ENCODE peak calls at places on chromosomes 12 and 14, in four cellular contexts. Q is HepG2, T is K562, P is GM12878. J is an unnamed sample.

GRCh38 chr14:96177766-96178377 is 26.8 kb upstream of the BDKRB2 start:
- DNase-seq in Q (no peak), T (no peak), P (no peak), J (no peak)

GRCh38 chr14:72611956-72612500 is 281.9 kb downstream of the DPF3 start:
- DNase-seq in Q (no peak), T (no peak), P (no peak), J (no peak)

GRCh38 chr12:88802307-88802706 is 222.0 kb upstream of the KITLG start:
- DNase-seq in Q (no peak), T (no peak), P (no peak), J (no peak)

GRCh38 chr14:69873877-69874780 is 5.1 kb upstream of the SMOC1 start:
- DNase-seq in Q (no peak), T (no peak), P (no peak), J (no peak)

GRCh38 chr12:66804555-66804954 is 125.7 kb upstream of the GRIP1 start:
- DNase-seq in Q (no peak), T (no peak), P (no peak), J (no peak)

GRCh38 chr12:73699318-73699717 is 838.3 kb upstream of the ATXN7L3B start:
- DNase-seq in Q (no peak), T (no peak), P (no peak), J (no peak)

GRCh38 chr12:126198966-126199692 is 1133.9 kb downstream of the AACS start:
- DNase-seq in Q (no peak), T (no peak), P (no peak), J (no peak)

GRCh38 chr14:50082308-50082742 is 34.0 kb downstream of the VCPKMT start:
- DNase-seq in Q (no peak), T (no peak), P (no peak), J (no peak)

GRCh38 chr14:91953170-91953985 is 5.9 kb upstream of the FBLN5 start:
- DNase-seq in Q (peak; percentile 27), T (no peak), P (no peak), J (no peak)

GRCh38 chr12:103677341-103677740 is 90.3 kb downstream of the STAB2 start:
- DNase-seq in Q (no peak), T (no peak), P (no peak), J (no peak)

GRCh38 chr12:115407723-115408122 is 723.7 kb upstream of the TBX3 start:
- DNase-seq in Q (no peak), T (no peak), P (no peak), J (no peak)

GRCh38 chr12:123492290-123492689 is 34.4 kb downstream of the SNRNP35 start:
- DNase-seq in Q (no peak), T (no peak), P (no peak), J (no peak)

GRCh38 chr12:51269174-51270066 is 795 bp downstream of the SMAGP start:
- DNase-seq in Q (peak; percentile 54), T (peak; percentile 80), P (no peak), J (peak; percentile 85)

GRCh38 chr12:29960113-29960512 is 176.4 kb upstream of the TMTC1 start:
- DNase-seq in Q (no peak), T (no peak), P (no peak), J (no peak)

GRCh38 chr12:56839489-56840442 is 76.6 kb downstream of the HSD17B6 start:
- DNase-seq in Q (peak; percentile 41), T (peak; percentile 83), P (peak; percentile 2), J (peak; percentile 23)

GRCh38 chr14:99822166-99822527 is 28.9 kb downstream of the EML1 start:
- DNase-seq in Q (no peak), T (no peak), P (no peak), J (no peak)

GRCh38 chr14:29310757-29311156 is 544.2 kb downstream of the FOXG1 start:
- DNase-seq in Q (no peak), T (no peak), P (no peak), J (no peak)

GRCh38 chr14:71438684-71439083 is 493.5 kb upstream of the RGS6 start:
- DNase-seq in Q (no peak), T (no peak), P (no peak), J (no peak)

GRCh38 chr14:34582117-34582680 is 42.7 kb upstream of the EAPP start:
- DNase-seq in Q (no peak), T (no peak), P (no peak), J (no peak)
- TF ChIP-seq ZBTB33 in Q (no peak), T (no peak), P (no peak), J (no peak)

GRCh38 chr12:27095346-27095745 is 13.0 kb upstream of the C12orf71 start:
- DNase-seq in Q (no peak), T (no peak), P (no peak), J (no peak)
- TF ChIP-seq JUND in Q (no peak), T (no peak), P (no peak), J (no peak)

DNA sequence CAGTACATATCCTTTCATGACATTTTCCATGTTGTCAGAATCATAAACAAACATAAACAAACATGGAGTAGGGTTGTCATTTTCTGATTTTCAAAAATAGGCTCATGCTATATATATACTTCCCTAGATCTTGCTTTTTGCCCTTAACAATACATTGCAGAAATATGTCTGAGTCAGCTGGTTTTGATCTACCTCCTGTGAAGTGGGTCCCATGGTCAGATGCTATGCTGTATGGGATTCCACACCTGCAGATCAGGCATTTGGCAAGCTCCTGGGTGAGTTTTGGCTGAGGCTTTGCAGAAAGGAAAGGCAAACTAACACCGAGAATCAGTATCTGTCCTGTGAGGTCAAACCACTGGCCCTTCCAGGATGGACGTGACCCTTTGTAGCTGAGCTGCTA is 183.0 kb upstream of the ARID2 start:
- DNase-seq in Q (no peak), T (no peak), P (no peak), J (no peak)
- TF ChIP-seq RFX5 in Q (no peak), T (no peak), P (no peak), J (no peak)

GRCh38 chr12:53502331-53502730 is 1.2 kb downstream of the TARBP2 start:
- DNase-seq in Q (no peak), T (peak; percentile 55), P (no peak), J (no peak)
- TF ChIP-seq ZBTB33 in Q (no peak), T (no peak), P (no peak), J (no peak)

J was measured in SK-N-SH.